ENCODE peak calls at places on chromosomes 4 and X, in seven cellular contexts. D is IMR-90, B is H1, A is lower leg skin, N is thyroid gland, W is spleen, R is erythroblast. T is an unnamed sample.

GRCh38 chrX:112651766-112652165 is 28.0 kb downstream of the LHFPL1 start:
- DNase-seq in D (peak), B (no peak), A (no peak), N (no peak), W (no peak), R (no peak), T (no peak)

GRCh38 chr4:109278594-109279031 is 23.8 kb downstream of the COL25A1 start:
- DNase-seq in D (no peak), B (no peak), A (no peak), N (no peak), W (no peak), R (no peak), T (no peak)

GRCh38 chr4:161350946-161351345 is 812.9 kb downstream of the FSTL5 start:
- DNase-seq in D (no peak), B (no peak), A (no peak), N (no peak), W (no peak), R (no peak), T (no peak)

GRCh38 chr4:88880501-88881226 is 176.3 kb downstream of the FAM13A start:
- DNase-seq in D (no peak), B (no peak), A (no peak), N (peak), W (no peak), R (no peak), T (no peak)

GRCh38 chr4:1116837-1117236 is 3.5 kb upstream of the RNF212 start:
- DNase-seq in D (no peak), B (no peak), A (no peak), N (no peak), W (no peak), R (no peak), T (no peak)

GRCh38 chr4:141275834-141276233 is 55.1 kb downstream of the ZNF330 start:
- DNase-seq in D (peak), B (no peak), A (no peak), N (no peak), W (no peak), R (no peak), T (no peak)

GRCh38 chrX:15269618-15270521 is at the start of gene ASB9:
- DNase-seq in D (peak), B (no peak), A (peak), N (peak), W (no peak), R (no peak), T (no peak)

GRCh38 chr4:127922226-127922625 is 41.5 kb downstream of the PLK4 start:
- DNase-seq in D (no peak), B (no peak), A (no peak), N (no peak), W (no peak), R (no peak), T (no peak)

GRCh38 chrX:103343105-103343504 is 13.1 kb downstream of the TCEAL7 start:
- DNase-seq in D (peak), B (no peak), A (peak), N (peak), W (no peak), R (peak), T (peak)

GRCh38 chr4:183783933-183784622 is 121.0 kb upstream of the STOX2 start:
- DNase-seq in D (peak), B (no peak), A (peak), N (peak), W (no peak), R (no peak), T (no peak)

GRCh38 chr4:48290146-48290772 is 20.6 kb upstream of the TEC start:
- DNase-seq in D (no peak), B (no peak), A (no peak), N (no peak), W (no peak), R (peak), T (no peak)

GRCh38 chr4:5592272-5592671 is 116.1 kb downstream of the EVC2 start:
- DNase-seq in D (no peak), B (no peak), A (no peak), N (peak), W (no peak), R (no peak), T (no peak)

GRCh38 chrX:44343412-44343942 is at the start of gene EFHC2:
- DNase-seq in D (no peak), B (no peak), A (no peak), N (peak), W (peak), R (peak), T (peak)

GRCh38 chr4:108885211-108885610 is 122.4 kb upstream of the ETNPPL start:
- DNase-seq in D (peak), B (no peak), A (no peak), N (no peak), W (no peak), R (no peak), T (no peak)

GRCh38 chr4:86223472-86223871 is 136.4 kb downstream of the MAPK10 start:
- DNase-seq in D (peak), B (peak), A (no peak), N (peak), W (no peak), R (peak), T (no peak)

DNA sequence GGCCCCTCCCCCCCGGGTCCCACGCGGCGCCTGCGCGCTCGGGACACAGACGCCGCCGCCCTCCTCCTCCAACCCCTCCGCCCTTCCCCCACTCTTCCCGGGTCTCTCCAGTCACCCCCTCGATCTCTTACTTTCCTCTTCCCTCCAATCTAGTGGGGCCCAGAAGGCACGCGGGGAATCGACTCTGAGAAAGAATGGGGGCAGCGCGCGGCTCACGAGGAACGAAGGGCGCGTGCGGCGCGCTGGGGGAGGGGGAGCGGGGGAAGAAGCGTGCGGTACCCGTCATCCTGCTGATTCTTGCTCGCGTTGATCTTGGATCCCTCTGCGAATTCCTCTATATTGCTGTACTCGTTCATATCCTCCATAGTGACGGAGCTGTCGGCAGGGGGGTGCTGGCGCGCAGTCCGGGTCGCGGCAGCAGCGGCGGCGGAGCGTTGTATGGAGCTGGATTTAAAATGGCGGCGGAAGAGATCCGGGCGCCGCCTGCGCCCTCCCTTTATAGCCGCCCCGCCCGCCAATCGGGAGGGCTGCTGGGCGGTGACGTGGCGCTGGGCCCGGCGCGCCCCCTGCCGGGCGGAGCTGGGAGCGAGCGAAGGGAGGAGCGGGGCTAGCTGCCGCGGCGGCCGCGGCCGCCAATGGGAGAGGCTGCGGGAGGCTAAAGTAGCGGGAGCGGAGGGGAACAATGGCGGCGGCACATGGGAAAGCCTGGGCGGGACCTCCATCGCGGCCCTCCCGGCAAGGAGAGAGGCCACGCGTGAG is 1.1 kb downstream of the HNRNPDL start:
- DNase-seq in D (peak), B (peak), A (peak), N (peak), W (peak), R (peak), T (peak)
- TF ChIP-seq POLR2A in D (peak), B (peak), A (no peak), N (peak), W (peak), R (peak), T (peak)

GRCh38 chrX:48891402-48892288 is 5.9 kb downstream of the TIMM17B start:
- DNase-seq in D (peak), B (peak), A (peak), N (peak), W (peak), R (peak), T (peak)
- TF ChIP-seq POLR2A in D (no peak), B (no peak), A (no peak), N (peak), W (no peak), R (peak), T (peak)

DNA sequence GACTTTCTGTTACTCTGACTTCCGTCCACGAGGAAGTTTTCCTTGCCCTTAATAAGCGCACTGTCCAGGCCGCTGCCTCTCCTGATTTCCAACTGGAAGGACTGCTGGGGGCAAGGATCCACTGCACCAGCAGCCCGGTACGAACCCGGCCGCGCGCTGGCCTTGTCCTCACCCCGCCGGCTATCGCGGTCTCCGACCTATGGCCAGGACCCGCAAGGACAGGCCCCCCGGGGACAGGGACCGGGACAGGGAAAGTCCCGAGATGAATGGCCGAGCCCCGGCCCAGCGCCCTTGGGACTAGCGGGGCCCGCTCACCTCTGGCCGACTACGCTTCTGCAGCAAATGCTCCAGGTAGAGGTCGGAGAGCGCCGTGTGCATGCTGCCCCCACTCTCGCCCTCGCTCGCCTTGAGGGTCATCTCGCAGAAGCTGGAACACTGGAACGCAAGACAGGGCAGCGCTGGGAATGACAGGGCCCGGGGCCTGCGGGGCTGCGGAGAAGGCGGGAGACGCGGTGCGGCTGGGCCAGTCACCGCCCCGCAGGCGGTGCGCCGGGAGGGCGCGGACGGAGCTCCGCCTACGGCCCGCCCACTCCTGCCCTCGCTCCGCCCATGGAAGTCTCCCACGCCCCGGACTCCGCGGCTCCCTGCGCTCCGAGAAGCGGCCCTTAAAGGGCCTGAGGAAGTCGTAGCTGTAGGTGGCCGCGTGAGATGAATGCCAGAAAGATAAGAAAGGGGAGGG is at the start of gene MPP1:
- DNase-seq in D (peak), B (no peak), A (peak), N (peak), W (peak), R (peak), T (peak)
- TF ChIP-seq POLR2A in D (no peak), B (no peak), A (no peak), N (peak), W (no peak), R (peak), T (no peak)

DNA sequence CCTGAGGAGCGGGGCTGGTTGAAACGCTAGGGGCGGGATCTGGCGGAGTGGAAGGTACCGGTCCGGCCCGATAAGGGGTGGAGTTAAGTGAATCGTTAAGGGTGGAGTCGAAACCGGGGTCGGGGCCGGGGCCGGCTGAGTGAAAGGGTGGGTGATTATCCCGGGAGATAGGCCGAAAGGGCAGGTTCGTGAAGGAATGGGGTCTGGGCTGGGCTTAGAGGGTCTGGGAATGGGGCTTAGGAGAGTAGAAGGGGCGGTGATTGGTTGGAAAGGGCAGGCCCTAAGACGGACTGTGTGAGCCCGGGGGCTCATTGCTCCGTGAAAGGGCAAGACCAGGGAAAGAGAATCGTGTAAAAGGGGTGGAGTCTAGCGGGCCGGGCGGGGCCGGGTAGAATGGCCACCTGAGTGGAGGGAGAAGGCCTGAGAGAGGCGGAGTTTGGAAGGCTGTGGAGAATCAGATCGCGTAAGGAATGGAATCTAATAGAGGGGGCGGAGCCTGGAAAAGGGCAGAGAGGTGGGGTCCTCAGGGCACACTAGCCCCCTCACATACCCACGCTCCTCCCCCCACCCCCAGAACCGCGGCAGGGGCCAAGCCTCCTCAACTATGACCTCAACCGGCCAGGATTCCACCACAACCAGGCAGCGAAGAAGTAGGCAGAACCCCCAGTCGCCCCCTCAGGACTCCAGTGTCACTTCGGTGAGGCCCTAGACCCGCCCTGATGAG is 384 bp downstream of the HDAC6 start:
- DNase-seq in D (peak), B (peak), A (peak), N (peak), W (peak), R (peak), T (peak)
- TF ChIP-seq POLR2A in D (peak), B (no peak), A (no peak), N (peak), W (peak), R (peak), T (peak)

GRCh38 chrX:77899081-77899828 is at the start of gene COX7B:
- DNase-seq in D (peak), B (peak), A (peak), N (peak), W (no peak), R (peak), T (peak)
- TF ChIP-seq POLR2A in D (peak), B (peak), A (no peak), N (peak), W (peak), R (peak), T (peak)

DNA sequence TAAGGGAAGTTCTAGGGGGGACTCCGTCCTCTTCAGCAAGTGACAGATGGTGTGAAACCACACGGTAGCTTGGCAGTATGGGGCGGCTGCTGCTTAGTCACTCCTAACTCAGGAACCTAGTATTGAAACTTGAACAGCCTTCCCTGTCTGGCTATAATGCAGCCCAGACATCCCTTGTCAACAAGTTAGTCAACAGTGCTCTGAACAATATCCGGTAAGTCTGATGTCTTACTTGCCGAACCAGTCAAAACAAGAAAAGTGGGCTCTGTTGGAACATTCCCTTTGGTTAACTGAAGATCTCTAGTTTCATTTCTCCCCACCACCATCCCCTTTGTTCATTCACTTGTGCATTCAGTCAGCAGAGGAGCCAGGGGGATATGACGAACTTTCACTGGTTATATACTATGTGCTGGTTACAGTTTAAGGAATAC is 18.7 kb upstream of the CXCL13 start:
- DNase-seq in D (no peak), B (no peak), A (no peak), N (no peak), W (peak), R (no peak), T (no peak)
- TF ChIP-seq POLR2A in D (no peak), B (no peak), A (no peak), N (no peak), W (no peak), R (no peak), T (no peak)

GRCh38 chrX:47144626-47145407 is at the start of the genes NDUFB11 and RBM10:
- DNase-seq in D (peak), B (peak), A (peak), N (peak), W (peak), R (peak), T (peak)
- TF ChIP-seq POLR2A in D (peak), B (peak), A (no peak), N (peak), W (peak), R (peak), T (peak)